ENCODE peak calls at places on chromosome 15, in seven cellular contexts. One of them, this sample, is unnamed.

GRCh38 chr15:71409541-71409940 is 294.3 kb downstream of the THSD4 start:
- DNase-seq in NCI-H2107: no peak
- DNase-seq in EL: no peak
- DNase-seq in ELR: no peak
- DNase-seq in NCI-H2029 treated with DMSO at 0.1 percent for 48 hours: no peak
- DNase-seq in activated T-helper 9 cell treated with anti-CD3 and anti-CD28 coated beads, Interleukin-2, amount 50 U/mL, for 16 hours: no peak
- DNase-seq in foreskin fibroblast: no peak
- DNase-seq in this sample: no peak

GRCh38 chr15:79529441-79529840 is 97.3 kb downstream of the MINAR1 start:
- DNase-seq in NCI-H2029 treated with DMSO at 0.1 percent for 48 hours: no peak
- DNase-seq in foreskin fibroblast: no peak
- DNase-seq in NCI-H2107: no peak
- DNase-seq in ELR: no peak
- DNase-seq in EL: no peak
- DNase-seq in activated T-helper 9 cell treated with anti-CD3 and anti-CD28 coated beads, Interleukin-2, amount 50 U/mL, for 16 hours: no peak
- DNase-seq in this sample: no peak

GRCh38 chr15:50883903-50884302 is 24.6 kb upstream of the AP4E1 start:
- DNase-seq in activated T-helper 9 cell treated with anti-CD3 and anti-CD28 coated beads, Interleukin-2, amount 50 U/mL, for 16 hours: no peak
- DNase-seq in EL: peak
- DNase-seq in foreskin fibroblast: peak
- DNase-seq in ELR: peak
- DNase-seq in NCI-H2029 treated with DMSO at 0.1 percent for 48 hours: no peak
- DNase-seq in NCI-H2107: no peak
- DNase-seq in this sample: peak

GRCh38 chr15:58064119-58065010 is 1.1 kb downstream of the ALDH1A2 start:
- DNase-seq in activated T-helper 9 cell treated with anti-CD3 and anti-CD28 coated beads, Interleukin-2, amount 50 U/mL, for 16 hours: no peak
- DNase-seq in NCI-H2107: no peak
- DNase-seq in EL: no peak
- DNase-seq in NCI-H2029 treated with DMSO at 0.1 percent for 48 hours: no peak
- DNase-seq in foreskin fibroblast: no peak
- DNase-seq in ELR: no peak
- DNase-seq in this sample: no peak

GRCh38 chr15:100338971-100339444 is 2.8 kb downstream of the ADAMTS17 start:
- DNase-seq in EL: peak
- DNase-seq in activated T-helper 9 cell treated with anti-CD3 and anti-CD28 coated beads, Interleukin-2, amount 50 U/mL, for 16 hours: peak
- DNase-seq in NCI-H2029 treated with DMSO at 0.1 percent for 48 hours: peak
- DNase-seq in foreskin fibroblast: peak
- DNase-seq in ELR: peak
- DNase-seq in NCI-H2107: no peak
- DNase-seq in this sample: peak

GRCh38 chr15:70259030-70259424 is 161.3 kb upstream of the TLE3 start:
- DNase-seq in NCI-H2029 treated with DMSO at 0.1 percent for 48 hours: no peak
- DNase-seq in EL: peak
- DNase-seq in NCI-H2107: no peak
- DNase-seq in activated T-helper 9 cell treated with anti-CD3 and anti-CD28 coated beads, Interleukin-2, amount 50 U/mL, for 16 hours: peak
- DNase-seq in ELR: peak
- DNase-seq in foreskin fibroblast: peak
- DNase-seq in this sample: peak

GRCh38 chr15:33587773-33588172 is 277.0 kb downstream of the RYR3 start:
- DNase-seq in foreskin fibroblast: peak
- DNase-seq in ELR: no peak
- DNase-seq in NCI-H2107: no peak
- DNase-seq in activated T-helper 9 cell treated with anti-CD3 and anti-CD28 coated beads, Interleukin-2, amount 50 U/mL, for 16 hours: no peak
- DNase-seq in EL: no peak
- DNase-seq in NCI-H2029 treated with DMSO at 0.1 percent for 48 hours: no peak
- DNase-seq in this sample: peak

GRCh38 chr15:84937144-84937543 is 44.5 kb upstream of the PDE8A start:
- DNase-seq in ELR: no peak
- DNase-seq in activated T-helper 9 cell treated with anti-CD3 and anti-CD28 coated beads, Interleukin-2, amount 50 U/mL, for 16 hours: no peak
- DNase-seq in NCI-H2107: no peak
- DNase-seq in foreskin fibroblast: peak
- DNase-seq in EL: no peak
- DNase-seq in NCI-H2029 treated with DMSO at 0.1 percent for 48 hours: no peak
- DNase-seq in this sample: peak

GRCh38 chr15:20106026-20106425 is 435.6 kb downstream of the GOLGA6L6 start:
- DNase-seq in foreskin fibroblast: no peak
- DNase-seq in EL: no peak
- DNase-seq in NCI-H2107: no peak
- DNase-seq in NCI-H2029 treated with DMSO at 0.1 percent for 48 hours: no peak
- DNase-seq in ELR: no peak
- DNase-seq in activated T-helper 9 cell treated with anti-CD3 and anti-CD28 coated beads, Interleukin-2, amount 50 U/mL, for 16 hours: no peak
- DNase-seq in this sample: no peak

GRCh38 chr15:22863356-22863755 is 24.9 kb downstream of the NIPA2 start:
- DNase-seq in NCI-H2029 treated with DMSO at 0.1 percent for 48 hours: no peak
- DNase-seq in ELR: no peak
- DNase-seq in NCI-H2107: no peak
- DNase-seq in foreskin fibroblast: no peak
- DNase-seq in EL: no peak
- DNase-seq in activated T-helper 9 cell treated with anti-CD3 and anti-CD28 coated beads, Interleukin-2, amount 50 U/mL, for 16 hours: no peak
- DNase-seq in this sample: no peak